ENCODE peak calls at places on chromosomes 5 and 9, in four cellular contexts. R, P, O and C are unnamed samples.

GRCh38 chr5:1315709-1316587 is 21.1 kb upstream of the TERT start:
- DNase-seq in R (no peak), P (no peak), O (peak), C (peak)

GRCh38 chr5:171462928-171463843 is 43.7 kb downstream of the FGF18 start:
- DNase-seq in R (no peak), P (no peak), O (no peak), C (no peak)

GRCh38 chr9:123406016-123406415 is 50.0 kb downstream of the CRB2 start:
- DNase-seq in R (no peak), P (no peak), O (no peak), C (no peak)

GRCh38 chr5:143434261-143435206 is 31.0 kb upstream of the NR3C1 start:
- DNase-seq in R (peak), P (no peak), O (peak), C (peak)

GRCh38 chr5:77167695-77168111 is 42.8 kb upstream of the PDE8B start:
- DNase-seq in R (peak), P (peak), O (no peak), C (no peak)

GRCh38 chr5:113058269-113058668 is 81.7 kb downstream of the DCP2 start:
- DNase-seq in R (no peak), P (no peak), O (no peak), C (no peak)

GRCh38 chr9:97689401-97689800 is 7.7 kb downstream of the XPA start:
- DNase-seq in R (no peak), P (peak), O (no peak), C (no peak)

GRCh38 chr9:109448223-109448622 is 49.9 kb downstream of the PTPN3 start:
- DNase-seq in R (peak), P (peak), O (no peak), C (no peak)

GRCh38 chr5:68378204-68378830 is 162.8 kb downstream of the PIK3R1 start:
- DNase-seq in R (peak), P (no peak), O (no peak), C (no peak)

GRCh38 chr9:83355024-83355444 is 183.2 kb downstream of the FRMD3 start:
- DNase-seq in R (no peak), P (no peak), O (no peak), C (no peak)

GRCh38 chr9:14302405-14302804 is 11.5 kb downstream of the NFIB start:
- DNase-seq in R (no peak), P (no peak), O (no peak), C (no peak)

GRCh38 chr5:13566903-13567339 is 377.6 kb downstream of the DNAH5 start:
- DNase-seq in R (peak), P (peak), O (no peak), C (no peak)